ENCODE peak calls at places on chromosomes 7 and 10, in ten cellular contexts. F is HepG2, G is spleen, W is transverse colon, L is suprapubic skin, A is HCT116, M is stomach, J is GM12878, E is sigmoid colon, O is vagina. Q is an unnamed sample.

GRCh38 chr10:59176241-59177030 is at the start of gene PHYHIPL:
- DNase-seq in F (peak), G (peak), W (no peak), L (no peak), A (no peak), M (no peak), J (no peak), E (peak), O (no peak), Q (peak)

GRCh38 chr10:43197834-43198681 is 59.8 kb downstream of the CSGALNACT2 start:
- DNase-seq in F (peak), G (peak), W (no peak), L (peak), A (no peak), M (peak), J (no peak), E (peak), O (peak), Q (peak)

GRCh38 chr7:157041514-157042277 is 31.2 kb upstream of the MNX1 start:
- DNase-seq in F (no peak), G (no peak), W (no peak), L (no peak), A (no peak), M (no peak), J (no peak), E (no peak), O (no peak), Q (no peak)

GRCh38 chr7:150413640-150414081 is 34.5 kb downstream of the ZNF775 start:
- DNase-seq in F (no peak), G (no peak), W (no peak), L (peak), A (no peak), M (no peak), J (no peak), E (no peak), O (no peak), Q (no peak)

GRCh38 chr10:71661060-71661622 is 58.4 kb downstream of the C10orf105 start:
- DNase-seq in F (no peak), G (no peak), W (no peak), L (no peak), A (no peak), M (no peak), J (no peak), E (no peak), O (no peak), Q (peak)

GRCh38 chr10:2900530-2900929 is 166.8 kb upstream of the PFKP start:
- DNase-seq in F (no peak), G (no peak), W (no peak), L (no peak), A (no peak), M (no peak), J (no peak), E (no peak), O (peak), Q (no peak)

GRCh38 chr7:95598511-95598910 is 2.2 kb upstream of the PDK4 start:
- DNase-seq in F (no peak), G (no peak), W (no peak), L (no peak), A (no peak), M (no peak), J (no peak), E (no peak), O (no peak), Q (no peak)

GRCh38 chr10:127921075-127921750 is 14.3 kb downstream of the PTPRE start:
- DNase-seq in F (no peak), G (no peak), W (no peak), L (no peak), A (no peak), M (no peak), J (no peak), E (peak), O (peak), Q (no peak)

GRCh38 chr10:132158122-132158741 is 28.5 kb upstream of the DPYSL4 start:
- DNase-seq in F (no peak), G (peak), W (no peak), L (no peak), A (peak), M (no peak), J (no peak), E (no peak), O (no peak), Q (peak)

GRCh38 chr10:124625831-124626238 is 118.3 kb downstream of the FAM53B start:
- DNase-seq in F (no peak), G (no peak), W (no peak), L (no peak), A (no peak), M (no peak), J (no peak), E (no peak), O (no peak), Q (no peak)

GRCh38 chr7:80018941-80019808 is 115.5 kb upstream of the GNAI1 start:
- DNase-seq in F (peak), G (no peak), W (peak), L (no peak), A (peak), M (peak), J (no peak), E (no peak), O (no peak), Q (peak)

GRCh38 chr10:47029181-47029971 is 118.1 kb downstream of the PTPN20 start:
- DNase-seq in F (no peak), G (peak), W (no peak), L (peak), A (no peak), M (peak), J (no peak), E (peak), O (peak), Q (no peak)

GRCh38 chr7:3042861-3043489 is 692 bp downstream of the CARD11 start:
- DNase-seq in F (no peak), G (peak), W (peak), L (no peak), A (no peak), M (no peak), J (no peak), E (no peak), O (no peak), Q (peak)

GRCh38 chr7:74356589-74357315 is 67.5 kb downstream of the CLIP2 start:
- DNase-seq in F (no peak), G (no peak), W (no peak), L (no peak), A (no peak), M (no peak), J (no peak), E (no peak), O (no peak), Q (no peak)

GRCh38 chr10:13298748-13299436 is 972 bp downstream of the PHYH start:
- DNase-seq in F (no peak), G (peak), W (no peak), L (no peak), A (no peak), M (no peak), J (no peak), E (no peak), O (no peak), Q (no peak)

GRCh38 chr7:1055084-1055450 is 10.7 kb downstream of the GPR146 start:
- DNase-seq in F (no peak), G (peak), W (peak), L (no peak), A (no peak), M (peak), J (no peak), E (peak), O (no peak), Q (no peak)

GRCh38 chr10:118798186-118798811 is 43.5 kb upstream of the CACUL1 start:
- DNase-seq in F (no peak), G (no peak), W (no peak), L (no peak), A (peak), M (no peak), J (no peak), E (no peak), O (no peak), Q (no peak)
- TF ChIP-seq POLR2AphosphoS5 in F (no peak), G (no peak), W (no peak), L (no peak), A (no peak), M (no peak), J (no peak), E (no peak), O (peak), Q (no peak)

DNA sequence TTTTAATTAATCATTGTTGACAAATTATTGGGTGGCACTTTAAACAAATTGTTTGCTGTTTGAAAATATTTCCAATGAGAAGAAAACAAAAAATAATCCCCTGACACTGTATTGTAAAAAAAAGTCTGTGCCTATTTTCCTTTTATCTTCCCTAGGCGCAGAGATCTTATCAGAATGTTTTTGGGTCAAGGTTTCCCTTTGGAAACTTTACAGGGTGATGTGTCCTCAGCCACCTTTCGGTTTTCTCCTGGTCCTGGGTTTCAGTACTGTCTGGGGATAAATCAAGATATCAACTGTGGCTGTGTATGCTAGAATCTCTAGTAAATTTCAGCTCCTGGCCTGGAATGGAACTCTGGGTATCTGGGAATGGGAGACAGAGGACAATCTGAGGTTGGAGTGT is 1.4 kb downstream of the ZNF107 start:
- DNase-seq in F (peak), G (no peak), W (no peak), L (no peak), A (no peak), M (no peak), J (no peak), E (no peak), O (no peak), Q (no peak)
- H3K4me3 ChIP-seq in F (peak), G (peak), W (no peak), L (peak), A (no peak), M (no peak), J (peak), E (no peak), O (no peak), Q (peak)

DNA sequence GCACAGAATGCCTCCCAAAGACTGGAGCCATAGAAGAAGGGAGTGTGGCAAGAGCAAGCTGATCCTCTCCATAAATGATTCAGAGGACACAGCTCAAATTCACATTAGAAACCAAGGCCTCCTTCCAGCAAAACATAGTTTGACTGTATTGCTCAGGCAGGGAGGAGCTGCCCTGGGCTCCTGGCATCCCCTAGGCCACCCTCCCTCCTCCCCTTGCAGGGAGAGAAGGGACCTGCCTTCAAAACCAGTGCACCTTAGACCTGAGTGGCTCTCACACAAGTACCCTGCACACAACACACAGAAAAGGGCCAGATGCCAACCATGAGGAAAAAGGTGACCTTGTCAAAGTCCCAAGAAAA is 64.7 kb downstream of the CREB3L2 start:
- DNase-seq in F (no peak), G (no peak), W (no peak), L (no peak), A (no peak), M (no peak), J (no peak), E (no peak), O (no peak), Q (no peak)
- TF ChIP-seq POLR2AphosphoS5 in F (no peak), G (no peak), W (no peak), L (no peak), A (no peak), M (peak), J (no peak), E (no peak), O (no peak), Q (no peak)

GRCh38 chr10:32982911-32983310 is 24.9 kb upstream of the ITGB1 start:
- DNase-seq in F (no peak), G (no peak), W (no peak), L (no peak), A (no peak), M (no peak), J (no peak), E (no peak), O (no peak), Q (no peak)
- H3K4me3 ChIP-seq in F (peak), G (no peak), W (no peak), L (no peak), A (no peak), M (no peak), J (no peak), E (no peak), O (no peak), Q (no peak)

GRCh38 chr10:84230359-84230758 is 5.0 kb upstream of the LRIT2 start:
- DNase-seq in F (no peak), G (no peak), W (no peak), L (peak), A (no peak), M (no peak), J (no peak), E (peak), O (no peak), Q (no peak)
- TF ChIP-seq POLR2AphosphoS5 in F (no peak), G (no peak), W (no peak), L (no peak), A (no peak), M (no peak), J (no peak), E (no peak), O (no peak), Q (no peak)

DNA sequence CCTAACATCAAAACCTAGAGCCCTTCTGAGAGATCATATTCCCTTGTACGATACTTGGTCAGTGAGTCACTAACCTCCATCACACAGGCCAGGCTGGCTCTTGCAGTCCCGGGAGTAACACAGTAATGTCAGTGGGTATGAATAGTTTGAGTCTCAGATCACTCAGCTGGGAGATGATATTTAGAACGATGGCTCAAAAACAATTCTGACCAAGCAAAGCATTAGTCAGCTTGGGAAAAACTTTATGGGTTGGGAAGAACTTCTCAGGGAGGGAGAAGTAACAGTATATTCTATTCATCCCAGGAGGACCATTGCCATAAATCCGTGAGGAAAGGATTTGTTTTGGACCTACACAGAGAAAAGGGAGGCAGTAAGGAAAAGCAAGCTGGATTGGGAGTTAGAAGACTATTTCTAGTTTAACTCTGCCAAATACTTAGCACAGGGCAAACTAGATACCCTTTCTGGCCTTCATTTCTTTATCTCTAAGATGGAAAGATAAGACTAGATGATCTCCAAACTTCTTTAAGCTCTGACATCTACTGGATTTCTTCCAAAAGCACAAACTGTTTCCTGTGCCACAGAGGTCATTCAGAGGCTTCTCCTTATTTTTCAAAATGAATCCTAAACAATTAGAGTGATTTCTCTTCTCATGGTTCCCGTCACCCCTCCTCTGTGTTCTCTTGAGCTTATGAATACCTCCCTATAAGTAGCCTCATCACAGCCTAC is 179.2 kb downstream of the REEP3 start:
- DNase-seq in F (no peak), G (no peak), W (no peak), L (no peak), A (peak), M (no peak), J (no peak), E (no peak), O (no peak), Q (no peak)
- H3K4me3 ChIP-seq in F (no peak), G (no peak), W (no peak), L (no peak), A (no peak), M (no peak), J (no peak), E (no peak), O (no peak), Q (no peak)

DNA sequence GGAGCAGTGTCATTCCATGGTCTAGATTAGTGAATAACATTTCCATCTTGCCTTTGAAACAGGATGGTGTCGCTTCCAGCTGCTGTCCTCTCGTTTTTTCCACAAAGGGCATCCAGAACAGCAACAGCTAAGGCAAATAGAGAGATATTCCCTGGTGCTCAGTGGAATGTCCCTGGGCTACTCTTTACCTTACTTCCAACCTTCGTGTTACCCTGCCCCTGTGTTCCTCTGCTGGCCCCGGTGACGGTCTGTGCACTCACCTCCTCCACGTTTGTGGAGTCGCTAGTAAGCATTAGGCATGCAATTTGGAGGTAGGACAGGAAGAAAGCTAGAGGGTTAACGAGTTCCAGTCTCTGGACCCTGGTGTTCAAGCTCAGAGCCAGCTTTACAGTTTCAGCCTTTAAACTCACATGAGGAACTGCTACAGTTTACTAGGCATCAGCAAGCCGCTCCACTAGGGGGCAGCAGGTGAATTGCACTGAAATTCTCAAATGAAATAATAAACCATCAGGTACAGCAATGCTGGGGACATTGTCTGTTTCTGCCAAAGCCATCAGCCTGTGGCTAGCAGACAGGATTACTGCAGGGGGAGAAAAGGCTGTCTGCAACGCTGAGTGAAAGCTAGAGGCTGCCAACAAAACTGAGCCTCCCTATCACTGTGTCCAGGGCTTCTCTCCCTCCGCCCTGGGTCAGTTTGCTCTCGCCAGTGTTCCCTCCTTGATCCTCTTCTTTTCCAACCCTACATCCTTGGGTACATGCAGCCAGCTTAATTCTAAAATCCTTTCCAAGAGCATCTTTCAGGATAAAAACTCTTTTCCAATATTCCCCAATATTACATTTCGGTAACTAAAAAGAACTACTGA is 9.0 kb downstream of the MRPL32 start:
- DNase-seq in F (peak), G (peak), W (peak), L (no peak), A (peak), M (peak), J (peak), E (peak), O (no peak), Q (peak)
- TF ChIP-seq POLR2AphosphoS5 in F (no peak), G (no peak), W (no peak), L (no peak), A (no peak), M (peak), J (no peak), E (no peak), O (no peak), Q (no peak)